ENCODE peak calls at places on chromosomes 4 and X, in ten cellular contexts. J is ureter; A is naive thymus-derived CD8-positive, alpha-beta T cell; G is GM04504; I is progenitor cell of endocrine pancreas; U is type B pancreatic cell; M is NCI-H510A treated with DMSO at 0.1 percent for 48 hours; R is activated CD8-positive, alpha-beta memory T cell treated with anti-CD3 and anti-CD28 coated beads for 48 hours; L is iPS DF 19.7; S is germinal center. E is an unnamed sample.

GRCh38 chr4:154781126-154781982 is at the start of gene RBM46:
- DNase-seq in R (no peak), I (no peak), S (no peak), J (no peak), U (no peak), M (peak), A (no peak), L (no peak), G (no peak), E (no peak)

GRCh38 chr4:187204389-187204920 is 480.8 kb upstream of the FAT1 start:
- DNase-seq in I (no peak), A (no peak), G (no peak), S (no peak), U (no peak), J (no peak), L (no peak), R (no peak), M (no peak), E (no peak)

GRCh38 chr4:46484881-46485280 is 95.0 kb upstream of the GABRA2 start:
- DNase-seq in U (no peak), R (no peak), I (no peak), M (no peak), J (no peak), A (no peak), L (no peak), G (no peak), S (no peak), E (no peak)

GRCh38 chr4:11765849-11766453 is 337.3 kb upstream of the HS3ST1 start:
- DNase-seq in I (no peak), J (no peak), R (no peak), S (peak), M (peak), A (no peak), G (no peak), U (no peak), L (no peak), E (peak)

GRCh38 chrX:31715675-31716074 is 643.8 kb upstream of the FTHL17 start:
- DNase-seq in M (no peak), J (no peak), A (no peak), L (no peak), I (no peak), G (no peak), U (no peak), R (no peak), S (no peak), E (no peak)

GRCh38 chr4:104163820-104164219 is 330.9 kb downstream of the CXXC4 start:
- DNase-seq in A (no peak), M (no peak), S (no peak), G (no peak), L (no peak), R (no peak), U (no peak), I (no peak), J (no peak), E (no peak)

GRCh38 chrX:72128881-72129280 is 2.8 kb downstream of the RTL5 start:
- DNase-seq in I (no peak), L (no peak), U (no peak), G (no peak), S (peak), R (no peak), M (peak), J (no peak), A (no peak), E (no peak)

GRCh38 chr4:185932491-185932890 is 120.5 kb upstream of the SORBS2 start:
- DNase-seq in L (no peak), G (no peak), S (no peak), A (no peak), U (no peak), M (no peak), J (no peak), R (no peak), I (no peak), E (no peak)

E was measured in iPS DF 6.9.